ENCODE peak calls at places on chromosomes 4 and X, in four cellular contexts. One of them, this sample, is unnamed. For H3K4me1, the result is how much of the 10 kb centered on the place peaks cover.

GRCh38 chr4:83850435-83850834 is 314.5 kb downstream of the GPAT3 start:
- DNase-seq in fibroblast of lung: no peak
- DNase-seq in H1: no peak
- DNase-seq in lower lobe of right lung: no peak
- DNase-seq in this sample: peak

GRCh38 chr4:125741825-125742452 is 427.2 kb downstream of the FAT4 start:
- DNase-seq in fibroblast of lung: peak
- DNase-seq in H1: no peak
- DNase-seq in lower lobe of right lung: no peak
- DNase-seq in this sample: peak

GRCh38 chr4:97330915-97331314 is 812.4 kb downstream of the STPG2 start:
- DNase-seq in fibroblast of lung: no peak
- DNase-seq in H1: no peak
- DNase-seq in lower lobe of right lung: no peak
- DNase-seq in this sample: no peak

GRCh38 chrX:34734383-34734782 is 77.3 kb upstream of the TMEM47 start:
- DNase-seq in fibroblast of lung: peak
- DNase-seq in H1: no peak
- DNase-seq in lower lobe of right lung: no peak
- DNase-seq in this sample: peak

GRCh38 chrX:106933538-106933961 is 13.3 kb downstream of the CLDN2 start:
- DNase-seq in fibroblast of lung: no peak
- DNase-seq in H1: no peak
- DNase-seq in lower lobe of right lung: no peak
- DNase-seq in this sample: no peak

GRCh38 chr4:86013623-86014022 is 346.2 kb downstream of the MAPK10 start:
- DNase-seq in fibroblast of lung: peak
- DNase-seq in H1: no peak
- DNase-seq in lower lobe of right lung: no peak
- DNase-seq in this sample: no peak

GRCh38 chrX:83469551-83469950 is 38.5 kb upstream of the POU3F4 start:
- DNase-seq in fibroblast of lung: no peak
- DNase-seq in H1: peak
- DNase-seq in lower lobe of right lung: no peak
- DNase-seq in this sample: peak

GRCh38 chr4:29199025-29199424 is 1521.1 kb upstream of the PCDH7 start:
- DNase-seq in fibroblast of lung: peak
- DNase-seq in H1: no peak
- DNase-seq in lower lobe of right lung: no peak
- DNase-seq in this sample: no peak

GRCh38 chr4:80202784-80203553 is 5.7 kb downstream of the PRDM8 start:
- DNase-seq in fibroblast of lung: no peak
- DNase-seq in H1: peak
- DNase-seq in lower lobe of right lung: peak
- DNase-seq in this sample: no peak

GRCh38 chrX:130171446-130172126 is at the start of gene RAB33A:
- DNase-seq in fibroblast of lung: peak
- DNase-seq in H1: peak
- DNase-seq in lower lobe of right lung: peak
- DNase-seq in this sample: no peak

GRCh38 chr4:105059337-105059736 is 87.3 kb upstream of the TET2 start:
- DNase-seq in fibroblast of lung: no peak
- DNase-seq in H1: no peak
- DNase-seq in lower lobe of right lung: no peak
- DNase-seq in this sample: peak

GRCh38 chr4:104128850-104129213 is 365.9 kb downstream of the CXXC4 start:
- DNase-seq in fibroblast of lung: no peak
- DNase-seq in H1: no peak
- DNase-seq in lower lobe of right lung: no peak
- DNase-seq in this sample: peak

GRCh38 chr4:3784469-3785291 is 18.5 kb downstream of the ADRA2C start:
- DNase-seq in fibroblast of lung: no peak
- DNase-seq in H1: no peak
- DNase-seq in lower lobe of right lung: no peak
- DNase-seq in this sample: no peak

GRCh38 chr4:44145868-44146267 is 302.7 kb downstream of the KCTD8 start:
- DNase-seq in fibroblast of lung: peak
- DNase-seq in H1: no peak
- DNase-seq in lower lobe of right lung: no peak
- DNase-seq in this sample: peak

GRCh38 chrX:6574762-6575161 is 39.8 kb upstream of the VCX3A start:
- DNase-seq in fibroblast of lung: no peak
- DNase-seq in H1: peak
- DNase-seq in lower lobe of right lung: no peak
- DNase-seq in this sample: no peak

GRCh38 chr4:157115613-157116340 is 39.8 kb downstream of the GLRB start:
- DNase-seq in fibroblast of lung: peak
- DNase-seq in H1: no peak
- DNase-seq in lower lobe of right lung: no peak
- DNase-seq in this sample: peak

GRCh38 chrX:153474718-153475117 is 4.3 kb upstream of the HAUS7 start:
- DNase-seq in fibroblast of lung: peak
- DNase-seq in H1: no peak
- DNase-seq in lower lobe of right lung: peak
- DNase-seq in this sample: peak

GRCh38 chr4:137533855-137534254 is 1.6 kb upstream of the PCDH18 start:
- DNase-seq in fibroblast of lung: no peak
- DNase-seq in H1: no peak
- DNase-seq in lower lobe of right lung: no peak
- DNase-seq in this sample: no peak

GRCh38 chr4:137535718-137536117 is 3.4 kb upstream of the PCDH18 start:
- DNase-seq in fibroblast of lung: no peak
- DNase-seq in H1: no peak
- DNase-seq in lower lobe of right lung: no peak
- DNase-seq in this sample: no peak

GRCh38 chr4:137540356-137540755 is 8.1 kb upstream of the PCDH18 start:
- DNase-seq in fibroblast of lung: no peak
- DNase-seq in H1: no peak
- DNase-seq in lower lobe of right lung: no peak
- DNase-seq in this sample: no peak

GRCh38 chr4:137534516-137534915 is 2.2 kb upstream of the PCDH18 start:
- DNase-seq in fibroblast of lung: no peak
- DNase-seq in H1: no peak
- DNase-seq in lower lobe of right lung: no peak
- DNase-seq in this sample: no peak

DNA sequence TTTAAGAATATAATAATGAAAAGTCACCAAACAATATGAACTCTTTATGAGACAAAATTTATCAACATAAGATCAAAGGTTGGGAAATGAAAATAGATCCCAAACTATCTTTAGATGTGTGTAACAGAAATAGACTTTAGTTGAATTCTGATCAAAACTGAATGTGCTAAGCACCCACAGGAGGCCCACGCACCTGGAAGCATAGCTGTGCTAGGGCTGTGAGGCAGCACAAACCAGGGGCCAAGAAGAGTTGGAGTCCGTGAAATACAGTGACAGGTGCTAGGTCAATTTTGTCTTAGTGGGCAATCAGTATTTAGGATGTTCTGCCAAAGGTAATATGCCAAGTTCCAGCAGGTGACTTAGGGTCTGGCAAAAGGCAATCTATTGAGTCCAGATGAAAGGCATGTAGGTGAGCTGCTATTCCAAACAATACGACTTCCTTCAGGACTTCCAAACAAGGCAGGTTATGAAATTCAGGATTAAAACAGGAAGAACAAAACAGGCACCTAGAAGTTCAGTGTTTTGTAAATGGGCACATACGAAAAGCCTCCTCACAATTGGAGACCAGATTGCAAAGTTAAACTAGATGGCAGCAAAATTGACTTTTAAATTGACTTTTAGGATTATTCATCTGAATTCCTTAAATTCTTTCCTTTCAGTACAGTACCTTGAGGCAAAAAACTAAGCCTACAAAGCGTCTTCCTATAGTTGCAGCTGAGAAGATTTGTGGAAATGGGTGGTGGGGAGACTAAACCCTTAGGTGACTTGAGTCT is 4.7 kb upstream of the PCDH18 start:
- DNase-seq in fibroblast of lung: no peak
- DNase-seq in H1: no peak
- DNase-seq in lower lobe of right lung: no peak
- DNase-seq in this sample: peak
- H3K4me1 ChIP-seq in fibroblast of lung: under half
- H3K4me1 ChIP-seq in H1: under half
- H3K4me1 ChIP-seq in lower lobe of right lung: under half
- H3K4me1 ChIP-seq in this sample: under half

GRCh38 chr4:173494013-173494970 is 35.7 kb downstream of the HAND2 start:
- DNase-seq in fibroblast of lung: peak
- DNase-seq in H1: peak
- DNase-seq in lower lobe of right lung: peak
- DNase-seq in this sample: peak
- H3K4me3 ChIP-seq in fibroblast of lung: peak
- H3K4me3 ChIP-seq in H1: peak
- H3K4me3 ChIP-seq in lower lobe of right lung: peak
- H3K4me3 ChIP-seq in this sample: peak

GRCh38 chr4:144580421-144580820 is 65.5 kb upstream of the HHIP start:
- DNase-seq in fibroblast of lung: no peak
- DNase-seq in H1: no peak
- DNase-seq in lower lobe of right lung: no peak
- DNase-seq in this sample: peak

GRCh38 chr4:144583658-144584057 is 62.3 kb upstream of the HHIP start:
- DNase-seq in fibroblast of lung: peak
- DNase-seq in H1: no peak
- DNase-seq in lower lobe of right lung: no peak
- DNase-seq in this sample: peak

GRCh38 chr4:144584428-144584827 is 61.5 kb upstream of the HHIP start:
- DNase-seq in fibroblast of lung: no peak
- DNase-seq in H1: no peak
- DNase-seq in lower lobe of right lung: no peak
- DNase-seq in this sample: no peak

GRCh38 chr4:144582105-144582850 is 63.7 kb upstream of the HHIP start:
- DNase-seq in fibroblast of lung: no peak
- DNase-seq in H1: no peak
- DNase-seq in lower lobe of right lung: no peak
- DNase-seq in this sample: peak

DNA sequence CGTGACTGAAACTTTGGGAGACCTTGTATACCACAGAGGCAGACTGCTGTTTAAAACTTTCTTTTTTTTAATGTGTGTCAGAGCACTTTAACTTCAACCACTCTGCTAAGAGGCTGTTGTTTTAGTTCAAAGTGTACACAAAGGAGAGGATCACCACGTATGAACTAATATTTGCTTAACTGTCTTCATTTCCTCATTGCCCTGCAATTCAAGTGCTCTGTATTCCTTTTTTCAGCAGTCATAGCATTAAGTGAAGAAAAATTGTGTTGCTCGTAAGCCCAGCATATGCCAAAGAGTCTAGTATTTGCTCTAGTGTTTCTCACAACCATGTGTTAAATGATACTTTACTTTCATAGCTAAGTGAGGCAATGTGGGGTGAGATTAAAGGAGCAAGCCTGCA is 63.0 kb upstream of the HHIP start:
- DNase-seq in fibroblast of lung: no peak
- DNase-seq in H1: no peak
- DNase-seq in lower lobe of right lung: no peak
- DNase-seq in this sample: peak
- H3K4me1 ChIP-seq in fibroblast of lung: under half
- H3K4me1 ChIP-seq in H1: under half
- H3K4me1 ChIP-seq in lower lobe of right lung: under half
- H3K4me1 ChIP-seq in this sample: half or more

DNA sequence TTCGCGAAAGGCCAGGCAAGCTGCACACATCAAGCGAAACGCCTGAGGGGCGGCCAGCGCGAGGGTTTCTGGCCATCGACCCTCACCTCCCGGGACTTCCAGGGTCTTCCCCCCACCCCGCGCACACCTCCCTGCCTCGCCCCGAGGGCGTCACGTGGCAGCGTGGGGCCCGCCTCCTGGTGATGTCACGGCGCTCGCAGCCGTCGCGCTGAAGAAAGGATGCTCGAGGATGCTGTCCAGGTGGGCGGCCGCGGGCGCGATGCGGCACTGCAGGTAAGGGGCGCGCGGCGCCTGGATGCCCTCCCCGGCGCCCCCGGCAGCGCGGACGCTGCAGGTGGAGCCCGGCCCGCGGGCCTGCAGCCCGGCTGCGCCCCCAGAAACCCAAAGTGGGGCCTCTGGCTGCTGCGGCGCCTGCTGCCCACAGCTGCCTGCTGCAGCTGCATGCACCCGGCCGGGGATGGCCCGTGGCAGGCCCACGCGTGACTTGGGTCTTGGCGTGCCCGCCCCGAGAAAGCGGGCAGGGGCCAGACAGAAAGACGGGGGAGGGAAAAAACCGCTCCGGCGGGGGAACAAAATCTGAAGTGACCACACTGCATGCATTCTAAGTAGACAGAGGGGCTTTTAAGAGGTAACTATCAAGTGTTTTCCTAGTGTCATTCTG is 1.6 kb downstream of the CLCN4 start:
- DNase-seq in fibroblast of lung: no peak
- DNase-seq in H1: peak
- DNase-seq in lower lobe of right lung: no peak
- DNase-seq in this sample: no peak
- H3K4me3 ChIP-seq in fibroblast of lung: peak
- H3K4me3 ChIP-seq in H1: peak
- H3K4me3 ChIP-seq in lower lobe of right lung: peak
- H3K4me3 ChIP-seq in this sample: peak

GRCh38 chr4:168478868-168479267 is 1.4 kb downstream of the DDX60L start:
- DNase-seq in fibroblast of lung: no peak
- DNase-seq in H1: no peak
- DNase-seq in lower lobe of right lung: no peak
- DNase-seq in this sample: no peak
- H3K4me1 ChIP-seq in fibroblast of lung: under half
- H3K4me1 ChIP-seq in H1: under half
- H3K4me1 ChIP-seq in lower lobe of right lung: under half
- H3K4me1 ChIP-seq in this sample: under half